ENCODE peak calls at places on chromosomes 4 and X, in nine cellular contexts. P, R, S, K, M, V, X, F and T are unnamed samples.

GRCh38 chr4:16160457-16160856 is 65.8 kb downstream of the TAPT1 start:
- DNase-seq in V (no peak), X (no peak), R (no peak), K (no peak), M (no peak), S (no peak), F (no peak), P (no peak), T (no peak)

GRCh38 chr4:74838746-74839370 is 44.5 kb upstream of the BTC start:
- DNase-seq in P (peak; percentile 52), F (no peak), S (no peak), K (peak; percentile 86), M (peak; percentile 61), X (no peak), R (peak; percentile 89), V (no peak), T (peak; percentile 34)

GRCh38 chr4:184895012-184895795 is 69.4 kb upstream of the ACSL1 start:
- DNase-seq in F (no peak), R (no peak), X (no peak), V (no peak), M (no peak), P (peak; percentile 24), S (peak; percentile 30), K (no peak), T (no peak)

GRCh38 chrX:96147645-96148044 is 537.0 kb upstream of the DIAPH2 start:
- DNase-seq in V (no peak), S (no peak), K (no peak), R (no peak), P (no peak), M (no peak), F (no peak), X (no peak), T (no peak)

GRCh38 chrX:4656419-4656818 is 943.0 kb upstream of the PRKX start:
- DNase-seq in S (no peak), M (no peak), F (no peak), X (no peak), K (no peak), R (peak; percentile 15), V (no peak), P (peak; percentile 85), T (no peak)

GRCh38 chr4:74659576-74660411 is 134.5 kb downstream of the BTC start:
- DNase-seq in K (peak; percentile 100), S (no peak), R (peak; percentile 100), V (no peak), M (peak; percentile 100), X (no peak), F (no peak), P (peak; percentile 98), T (peak; percentile 99)

GRCh38 chr4:173522160-173522873 is 7.7 kb downstream of the HAND2 start:
- DNase-seq in R (no peak), K (peak; percentile 90), V (peak; percentile 94), P (no peak), F (no peak), M (peak; percentile 93), X (no peak), S (peak; percentile 73), T (peak; percentile 77)

GRCh38 chr4:23945521-23946017 is 55.7 kb upstream of the PPARGC1A start:
- DNase-seq in S (peak; percentile 43), P (peak; percentile 46), K (peak; percentile 84), M (peak; percentile 82), F (no peak), X (no peak), R (peak; percentile 90), V (no peak), T (peak; percentile 79)

GRCh38 chr4:186719925-186720694 is 3.5 kb downstream of the FAT1 start:
- DNase-seq in X (no peak), P (peak; percentile 50), M (peak; percentile 79), K (peak; percentile 81), R (no peak), F (no peak), S (no peak), V (peak; percentile 45), T (peak; percentile 53)

GRCh38 chrX:13515181-13515930 is 54.0 kb upstream of the EGFL6 start:
- DNase-seq in P (no peak), V (no peak), M (no peak), S (no peak), K (no peak), X (no peak), R (no peak), F (no peak), T (no peak)

GRCh38 chrX:110732274-110732673 is 63.3 kb downstream of the CHRDL1 start:
- DNase-seq in K (no peak), P (no peak), R (no peak), S (no peak), F (no peak), X (no peak), M (no peak), V (peak; percentile 87), T (no peak)

GRCh38 chr4:792729-793108 is 33.2 kb downstream of the CPLX1 start:
- DNase-seq in M (no peak), K (no peak), S (no peak), X (no peak), F (no peak), V (no peak), P (no peak), R (no peak), T (no peak)

GRCh38 chr4:53688186-53688790 is 97.0 kb upstream of the LNX1 start:
- DNase-seq in V (no peak), M (peak; percentile 100), P (peak; percentile 96), R (peak; percentile 78), F (no peak), S (no peak), X (no peak), K (peak; percentile 99), T (peak; percentile 99)

GRCh38 chrX:7927259-7928167 is at the start of gene PNPLA4:
- DNase-seq in S (peak; percentile 20), P (peak; percentile 87), V (peak; percentile 95), R (peak; percentile 61), M (peak; percentile 68), K (peak; percentile 72), F (peak; percentile 46), X (peak; percentile 69), T (peak; percentile 85)

GRCh38 chr4:167779864-167780263 is 312.5 kb upstream of the ANXA10 start:
- DNase-seq in F (no peak), K (peak; percentile 25), R (no peak), S (no peak), V (no peak), X (no peak), M (no peak), P (no peak), T (no peak)

GRCh38 chr4:62455871-62456270 is 1255.7 kb downstream of the ADGRL3 start:
- DNase-seq in M (no peak), V (no peak), K (no peak), F (no peak), S (no peak), P (peak; percentile 24), X (no peak), R (no peak), T (no peak)

GRCh38 chr4:113899260-113900177 is 79.9 kb downstream of the ARSJ start:
- DNase-seq in F (no peak), P (no peak), R (no peak), V (no peak), M (no peak), K (no peak), S (no peak), X (peak; percentile 12), T (no peak)

GRCh38 chr4:119628281-119629141 is at the start of gene PDE5A:
- DNase-seq in K (peak; percentile 77), S (peak; percentile 63), R (peak; percentile 51), F (peak; percentile 8), X (peak; percentile 68), V (peak; percentile 91), P (peak; percentile 87), M (peak; percentile 58), T (peak; percentile 82)

DNA sequence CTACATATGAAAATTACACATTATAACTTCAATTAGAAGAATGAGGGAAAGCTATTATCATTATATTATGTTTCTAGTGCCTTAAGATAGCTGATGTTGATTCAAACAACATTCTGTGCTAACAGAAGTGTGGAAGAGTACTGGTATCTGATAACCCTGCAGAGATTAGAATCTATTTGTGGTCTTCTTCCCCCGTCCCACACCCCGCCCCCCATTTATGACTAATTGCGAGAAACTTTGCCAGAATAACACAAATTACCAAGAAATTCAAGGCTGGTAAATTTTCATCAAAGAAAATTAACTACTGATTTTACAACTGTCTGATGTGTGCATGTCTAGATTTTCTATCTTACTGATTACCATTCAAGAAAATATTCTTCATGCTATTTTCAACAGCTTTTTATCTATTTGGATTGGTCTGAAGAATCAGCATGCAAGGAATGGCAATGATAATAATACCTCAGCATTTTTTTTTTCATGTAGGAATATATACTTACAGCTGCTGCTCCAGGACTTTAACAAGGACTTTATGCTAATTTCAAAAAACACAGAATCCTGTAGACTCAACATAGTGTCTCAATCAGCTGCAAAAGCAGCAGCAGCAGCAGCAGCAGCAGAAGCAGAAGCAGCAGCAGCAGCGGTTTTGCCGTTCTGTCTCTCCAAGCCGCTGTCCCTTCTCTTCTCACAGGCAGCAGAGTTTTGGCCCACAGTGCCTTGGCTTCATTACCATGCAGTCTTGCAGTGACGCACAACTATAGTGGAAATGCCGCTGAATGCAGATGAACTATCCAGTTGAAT is 126.7 kb downstream of the FRYL start:
- DNase-seq in P (no peak), X (no peak), F (no peak), R (no peak), M (peak; percentile 82), V (peak; percentile 39), S (peak; percentile 19), K (peak; percentile 73), T (peak; percentile 82)
- H3K4me3 ChIP-seq in P (no peak overlapping the region), X (no peak overlapping the region), F (peak overlapping the region; percentile 16), R (no peak overlapping the region), M (no peak overlapping the region), V (no peak overlapping the region), S (no peak overlapping the region), K (no peak overlapping the region), T (no peak overlapping the region)

GRCh38 chr4:29081230-29081955 is 1638.8 kb upstream of the PCDH7 start:
- DNase-seq in K (peak; percentile 32), M (peak; percentile 19), V (no peak), R (peak; percentile 5), F (no peak), X (no peak), P (peak; percentile 54), S (no peak), T (peak; percentile 29)
- TF ChIP-seq CTCF in K (no peak), M (peak; percentile 32), V (no peak), R (no peak), F (no peak), X (no peak), P (peak; percentile 59), S (no peak), T (peak; percentile 34)

GRCh38 chr4:179634862-179635261 is 2192.6 kb upstream of the AGA start:
- DNase-seq in P (no peak), R (no peak), M (no peak), X (no peak), S (no peak), F (no peak), K (no peak), V (no peak), T (no peak)
- H3K4me3 ChIP-seq in P (no peak overlapping the region), R (no peak overlapping the region), M (no peak overlapping the region), X (no peak overlapping the region), S (no peak overlapping the region), F (no peak overlapping the region), K (no peak overlapping the region), V (no peak overlapping the region), T (no peak overlapping the region)

GRCh38 chrX:74536142-74537010 is 78.0 kb downstream of the RLIM start:
- DNase-seq in M (peak; percentile 85), S (peak; percentile 59), R (peak; percentile 49), V (peak; percentile 56), F (peak; percentile 18), P (peak; percentile 78), X (no peak), K (peak; percentile 78), T (peak; percentile 89)
- TF ChIP-seq CTCF in M (peak; percentile 31), S (no peak), R (no peak), V (peak; percentile 41), F (peak; percentile 18), P (peak; percentile 8), X (no peak), K (peak; percentile 46), T (peak; percentile 41)